ENCODE peak calls at places on chromosomes 12 and 14, in five cellular contexts. V, D, X, F and J are unnamed samples.

GRCh38 chr12:103494388-103494787 is 1.4 kb downstream of the C12orf42 start:
- DNase-seq in V (no peak), D (no peak), X (no peak), F (no peak), J (no peak)

GRCh38 chr12:28023156-28023887 is 50.8 kb upstream of the PTHLH start:
- DNase-seq in V (no peak), D (no peak), X (no peak), F (no peak), J (no peak)

GRCh38 chr12:118332511-118332910 is 40.2 kb downstream of the TAOK3 start:
- DNase-seq in V (no peak), D (no peak), X (no peak), F (no peak), J (no peak)

GRCh38 chr12:120713861-120714482 is 3.7 kb downstream of the UNC119B start:
- DNase-seq in V (no peak), D (peak), X (no peak), F (peak), J (no peak)

GRCh38 chr14:80047761-80048160 is 163.5 kb downstream of the DIO2 start:
- DNase-seq in V (no peak), D (no peak), X (no peak), F (no peak), J (no peak)

GRCh38 chr14:44700184-44700583 is 193.1 kb upstream of the FSCB start:
- DNase-seq in V (no peak), D (no peak), X (no peak), F (no peak), J (no peak)

GRCh38 chr14:21055473-21056117 is 2.0 kb upstream of the RNASE8 start:
- DNase-seq in V (no peak), D (no peak), X (no peak), F (no peak), J (no peak)

GRCh38 chr14:78486081-78486480 is 315.9 kb downstream of the NRXN3 start:
- DNase-seq in V (no peak), D (no peak), X (no peak), F (no peak), J (no peak)

GRCh38 chr12:98838282-98838681 is 193.2 kb downstream of the APAF1 start:
- DNase-seq in V (no peak), D (no peak), X (no peak), F (no peak), J (no peak)

GRCh38 chr14:106489112-106489881 is 962.9 kb downstream of the TMEM121 start:
- DNase-seq in V (no peak), D (no peak), X (no peak), F (no peak), J (no peak)

GRCh38 chr12:54840293-54840692 is 14.0 kb upstream of the MUCL1 start:
- DNase-seq in V (no peak), D (no peak), X (no peak), F (no peak), J (no peak)

GRCh38 chr14:75554482-75554881 is 23.9 kb upstream of the FLVCR2 start:
- DNase-seq in V (no peak), D (no peak), X (no peak), F (no peak), J (no peak)

GRCh38 chr14:75630695-75631452 is 29.8 kb downstream of the ERG28 start:
- DNase-seq in V (no peak), D (no peak), X (no peak), F (no peak), J (no peak)

GRCh38 chr12:10497602-10498001 is 8.1 kb upstream of the EIF2S3B start:
- DNase-seq in V (no peak), D (no peak), X (no peak), F (no peak), J (no peak)

GRCh38 chr12:66859751-66860440 is 181.0 kb upstream of the GRIP1 start:
- DNase-seq in V (no peak), D (no peak), X (no peak), F (no peak), J (no peak)

GRCh38 chr12:40185303-40185693 is 39.5 kb upstream of the LRRK2 start:
- DNase-seq in V (no peak), D (no peak), X (no peak), F (no peak), J (no peak)

GRCh38 chr12:101969-102878 is 35.7 kb downstream of the IQSEC3 start:
- DNase-seq in V (peak), D (peak), X (no peak), F (peak), J (no peak)

GRCh38 chr14:101456246-101457159 is 104.8 kb upstream of the DIO3 start:
- DNase-seq in V (no peak), D (no peak), X (no peak), F (no peak), J (no peak)

GRCh38 chr14:90871605-90872233 is 55.5 kb upstream of the TTC7B start:
- DNase-seq in V (no peak), D (no peak), X (no peak), F (no peak), J (no peak)

GRCh38 chr12:132356686-132357622 is 27.6 kb upstream of the GALNT9 start:
- DNase-seq in V (peak), D (no peak), X (peak), F (no peak), J (peak)

GRCh38 chr12:41904041-41904440 is 240.6 kb downstream of the GXYLT1 start:
- DNase-seq in V (no peak), D (no peak), X (no peak), F (no peak), J (no peak)

GRCh38 chr14:90726656-90727055 is 89.6 kb downstream of the TTC7B start:
- DNase-seq in V (no peak), D (no peak), X (no peak), F (no peak), J (no peak)

GRCh38 chr14:89977668-89978067 is 21.9 kb downstream of the TDP1 start:
- DNase-seq in V (no peak), D (no peak), X (no peak), F (no peak), J (no peak)

GRCh38 chr12:68591716-68592437 is 18.8 kb upstream of the RAP1B start:
- DNase-seq in V (no peak), D (no peak), X (no peak), F (peak), J (no peak)

GRCh38 chr12:5537771-5538170 is 105.9 kb downstream of the NTF3 start:
- DNase-seq in V (no peak), D (no peak), X (no peak), F (no peak), J (no peak)

GRCh38 chr14:73712071-73712506 is 2.1 kb downstream of the PNMA1 start:
- DNase-seq in V (no peak), D (no peak), X (no peak), F (no peak), J (no peak)

GRCh38 chr14:51157012-51157411 is 62.1 kb upstream of the TRIM9 start:
- DNase-seq in V (no peak), D (peak), X (no peak), F (peak), J (no peak)

GRCh38 chr12:3545121-3545796 is 54.3 kb downstream of the PRMT8 start:
- DNase-seq in V (no peak), D (no peak), X (no peak), F (no peak), J (no peak)

GRCh38 chr14:67410313-67410712 is 1.7 kb downstream of the PLEK2 start:
- DNase-seq in V (no peak), D (no peak), X (no peak), F (no peak), J (no peak)

GRCh38 chr14:88919502-88919901 is 95.1 kb downstream of the TTC8 start:
- DNase-seq in V (no peak), D (no peak), X (no peak), F (no peak), J (no peak)

GRCh38 chr14:100573009-100573756 is 14.0 kb downstream of the BEGAIN start:
- DNase-seq in V (no peak), D (no peak), X (no peak), F (no peak), J (no peak)

GRCh38 chr12:112837629-112838191 is 46.2 kb downstream of the RPH3A start:
- DNase-seq in V (no peak), D (no peak), X (no peak), F (no peak), J (no peak)

DNA sequence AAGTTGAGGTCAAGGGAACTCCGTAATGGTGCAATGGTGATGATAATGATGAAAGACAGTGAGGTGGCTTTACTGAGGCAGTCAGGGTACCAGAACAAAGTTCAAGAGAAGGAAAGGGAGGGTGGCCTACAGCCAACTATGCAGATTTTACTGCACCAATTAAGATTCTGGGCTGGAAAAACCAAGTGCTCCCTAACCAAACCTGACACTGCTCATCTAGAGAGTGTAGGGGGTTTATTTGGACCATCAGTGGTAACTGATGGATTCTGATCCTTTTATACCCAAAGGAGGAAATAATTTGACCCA is 387 bp downstream of the LRRC9 start:
- DNase-seq in V (no peak), D (no peak), X (no peak), F (no peak), J (no peak)
- TF ChIP-seq CTCF in V (no peak), D (no peak), X (no peak), F (no peak), J (no peak)

DNA sequence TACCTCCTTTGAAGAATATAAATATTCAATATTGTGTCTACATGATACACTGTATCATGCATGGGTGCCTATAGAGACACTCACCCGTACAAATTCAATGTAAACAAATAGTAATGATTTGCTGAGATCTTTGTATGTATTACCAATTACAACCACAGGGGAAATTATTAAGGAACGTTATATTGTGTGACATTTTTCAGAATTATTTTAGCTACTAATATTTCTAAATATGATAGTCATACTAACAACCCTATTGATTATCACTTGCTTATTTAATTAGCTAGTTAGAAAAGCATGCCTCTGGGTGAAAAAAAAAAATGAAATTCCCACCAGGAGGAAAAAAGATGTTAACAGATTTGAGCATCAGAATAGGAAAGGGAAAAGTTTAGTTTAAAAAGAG is 2.1 kb downstream of the SOX5 start:
- DNase-seq in V (no peak), D (no peak), X (no peak), F (no peak), J (no peak)
- TF ChIP-seq CTCF in V (no peak), D (no peak), X (no peak), F (no peak), J (peak)

DNA sequence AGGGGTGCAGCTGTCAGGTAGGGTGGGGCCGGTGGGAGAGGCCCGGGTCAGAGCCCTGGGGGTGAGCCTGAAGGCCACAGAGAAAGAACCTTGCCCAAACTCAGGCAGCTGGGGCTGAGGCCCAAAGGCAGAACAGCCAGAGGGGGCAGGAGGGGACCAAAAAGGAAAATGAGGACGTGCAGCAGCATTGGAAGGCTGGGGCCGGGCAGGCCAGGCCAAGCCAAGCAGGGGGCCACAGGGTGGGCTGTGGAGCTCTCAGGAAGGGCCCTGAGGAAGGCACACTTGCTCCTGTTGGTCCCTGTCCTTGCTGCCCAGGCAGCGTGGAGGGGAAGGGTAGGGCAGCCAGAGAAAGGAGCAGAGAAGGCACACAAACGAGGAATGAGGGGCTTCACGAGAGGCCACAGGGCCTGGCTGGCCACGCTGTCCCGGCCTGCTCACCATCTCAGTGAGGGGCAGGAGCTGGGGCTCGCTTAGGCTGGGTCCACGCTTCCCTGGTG is 10.5 kb downstream of the MMP14 start:
- DNase-seq in V (peak), D (peak), X (no peak), F (no peak), J (no peak)
- TF ChIP-seq CTCF in V (no peak), D (no peak), X (no peak), F (no peak), J (no peak)

GRCh38 chr14:104872469-104873341 is 7.6 kb downstream of the CEP170B start:
- DNase-seq in V (peak), D (no peak), X (peak), F (no peak), J (no peak)
- TF ChIP-seq CTCF in V (no peak), D (no peak), X (no peak), F (no peak), J (no peak)

GRCh38 chr14:56304456-56304855 is 186.2 kb downstream of the PELI2 start:
- DNase-seq in V (no peak), D (no peak), X (no peak), F (no peak), J (no peak)

GRCh38 chr14:56300495-56300894 is 182.3 kb downstream of the PELI2 start:
- DNase-seq in V (no peak), D (no peak), X (no peak), F (no peak), J (no peak)

GRCh38 chr14:56297449-56297848 is 179.2 kb downstream of the PELI2 start:
- DNase-seq in V (no peak), D (no peak), X (no peak), F (no peak), J (no peak)

GRCh38 chr14:56295743-56296142 is 177.5 kb downstream of the PELI2 start:
- DNase-seq in V (no peak), D (no peak), X (no peak), F (no peak), J (no peak)

DNA sequence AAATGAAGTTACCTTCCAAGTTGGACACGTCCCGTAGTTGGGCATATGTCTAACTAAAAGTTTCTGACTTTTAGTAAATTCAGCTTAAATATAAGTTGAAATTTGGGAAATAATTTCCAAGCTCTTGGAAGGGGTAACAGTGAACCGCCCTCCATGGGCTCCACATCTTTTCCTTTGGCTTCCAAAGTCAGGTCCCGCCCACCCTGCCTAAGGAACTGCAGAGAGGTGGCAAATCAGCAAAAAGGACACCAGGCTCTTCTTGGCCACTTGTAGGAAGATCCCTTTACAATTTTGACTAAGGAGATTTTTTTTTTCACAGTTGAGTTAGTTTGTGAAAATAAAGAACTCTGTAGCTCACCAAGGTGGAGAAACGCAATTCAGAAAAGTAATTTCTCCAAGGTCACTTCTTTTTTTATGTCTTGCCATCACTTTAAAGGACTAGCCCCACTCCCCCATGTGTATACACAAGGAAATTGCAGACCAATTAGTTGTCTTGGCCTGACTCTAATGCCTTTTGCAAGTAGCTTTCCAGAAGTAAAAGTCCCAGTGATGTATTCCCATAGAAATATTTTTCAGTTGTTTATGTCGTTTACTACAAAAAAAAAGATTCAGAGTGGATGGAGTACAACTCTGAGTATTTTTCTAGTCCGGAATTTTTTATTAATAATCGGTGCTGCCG is 181.2 kb downstream of the PELI2 start:
- DNase-seq in V (no peak), D (no peak), X (no peak), F (no peak), J (no peak)
- TF ChIP-seq CTCF in V (no peak), D (no peak), X (no peak), F (no peak), J (peak)

GRCh38 chr12:45494279-45494678 is 235.2 kb upstream of the ARID2 start:
- DNase-seq in V (no peak), D (no peak), X (no peak), F (no peak), J (no peak)

GRCh38 chr12:45490232-45490881 is 239.1 kb upstream of the ARID2 start:
- DNase-seq in V (no peak), D (no peak), X (no peak), F (no peak), J (no peak)
- TF ChIP-seq CTCF in V (no peak), D (no peak), X (no peak), F (no peak), J (peak)